ENCODE peak calls at places on chromosome 22, in four cellular contexts. Z, W, G and L are unnamed samples.

GRCh38 chr22:27804683-27805297 is 3.2 kb upstream of the MN1 start:
- DNase-seq in W (peak; percentile 12), Z (peak; percentile 43), G (peak; percentile 67), L (peak; percentile 77)

GRCh38 chr22:23888615-23889401 is 5.4 kb upstream of the MIF start:
- DNase-seq in Z (no peak), W (no peak), G (no peak), L (peak; percentile 38)

GRCh38 chr22:30773919-30774318 is 79.2 kb downstream of the OSBP2 start:
- DNase-seq in W (no peak), Z (no peak), G (no peak), L (no peak)

GRCh38 chr22:29394931-29395581 is 6.7 kb upstream of the AP1B1 start:
- DNase-seq in G (peak; percentile 77), Z (peak; percentile 64), W (peak; percentile 41), L (peak; percentile 86)

GRCh38 chr22:34812631-34813030 is 253.3 kb upstream of the ISX start:
- DNase-seq in W (no peak), G (no peak), Z (no peak), L (no peak)

GRCh38 chr22:42581762-42582716 is 28.3 kb downstream of the SERHL2 start:
- DNase-seq in Z (peak; percentile 71), W (peak; percentile 79), G (peak; percentile 84), L (peak; percentile 91)

GRCh38 chr22:42801537-42802165 is 55.4 kb downstream of the ARFGAP3 start:
- DNase-seq in G (no peak), Z (peak; percentile 58), W (no peak), L (no peak)

GRCh38 chr22:41302016-41302767 is 867 bp downstream of the ZC3H7B start:
- DNase-seq in W (no peak), Z (no peak), G (peak; percentile 56), L (peak; percentile 29)

GRCh38 chr22:20569059-20570058 is 61.9 kb downstream of the MED15 start:
- DNase-seq in Z (no peak), W (peak; percentile 76), G (peak; percentile 86), L (peak; percentile 46)